ENCODE peak calls at places on chromosomes 11 and 22, in four cellular contexts. K is GM12878, A is K562, D is HepG2. S is an unnamed sample.

GRCh38 chr11:45042560-45042959 is 91.9 kb upstream of the TP53I11 start:
- DNase-seq in D (no peak), K (no peak), A (no peak), S (no peak)

GRCh38 chr22:32864596-32864995 is 63.1 kb downstream of the TIMP3 start:
- DNase-seq in D (no peak), K (no peak), A (no peak), S (no peak)

GRCh38 chr11:64566042-64566914 is 24.7 kb upstream of the SLC22A12 start:
- DNase-seq in K (no peak), A (peak), D (peak), S (peak)

GRCh38 chr11:1130276-1131032 is 27.3 kb upstream of the MUC5AC start:
- DNase-seq in A (no peak), D (no peak), K (no peak), S (no peak)

GRCh38 chr11:58576792-58577440 is 1.3 kb upstream of the LPXN start:
- DNase-seq in A (peak), D (peak), K (no peak), S (peak)

GRCh38 chr11:8604078-8604723 is 10.2 kb upstream of the STK33 start:
- DNase-seq in D (peak), A (peak), K (no peak), S (peak)

GRCh38 chr11:13534358-13534757 is 38.6 kb upstream of the PTH start:
- DNase-seq in K (no peak), A (no peak), D (no peak), S (no peak)

GRCh38 chr11:44674809-44675208 is 52.0 kb upstream of the TSPAN18 start:
- DNase-seq in D (no peak), K (no peak), A (no peak), S (no peak)

GRCh38 chr11:130828741-130829140 is 87.5 kb downstream of the SNX19 start:
- DNase-seq in D (no peak), K (no peak), A (no peak), S (no peak)

GRCh38 chr11:7640826-7641225 is 32.5 kb downstream of the CYB5R2 start:
- DNase-seq in A (no peak), K (no peak), D (no peak), S (no peak)

GRCh38 chr22:38412435-38413084 is 42.4 kb downstream of the KCNJ4 start:
- DNase-seq in K (no peak), A (peak), D (no peak), S (peak)

GRCh38 chr22:38413085-38414008 is 41.7 kb downstream of the KCNJ4 start:
- DNase-seq in D (no peak), A (no peak), K (no peak), S (no peak)

GRCh38 chr22:38414009-38414395 is 41.0 kb downstream of the KCNJ4 start:
- DNase-seq in K (no peak), A (no peak), D (no peak), S (no peak)

GRCh38 chr22:38415046-38415445 is 40.0 kb downstream of the KCNJ4 start:
- DNase-seq in A (no peak), K (no peak), D (no peak), S (no peak)

DNA sequence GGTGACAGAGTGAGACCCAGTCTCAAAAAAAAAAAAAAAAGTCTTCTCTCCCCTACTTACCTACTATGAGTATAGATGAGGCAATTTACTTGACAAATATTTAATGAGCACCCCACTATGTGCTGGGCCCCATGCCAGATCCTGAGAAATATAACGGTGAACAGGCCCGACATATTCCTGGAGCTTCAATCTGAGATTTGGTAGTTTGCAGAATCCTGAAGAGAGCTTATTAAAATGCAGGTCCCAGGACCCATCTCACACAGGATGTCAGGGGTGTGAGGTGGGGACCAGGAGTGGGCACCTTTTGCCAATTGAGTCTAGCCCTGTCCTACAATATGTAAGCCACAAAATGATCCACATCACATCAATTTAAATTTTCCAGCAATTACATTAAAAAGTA is 44.0 kb downstream of the KCNJ4 start:
- DNase-seq in D (no peak), K (no peak), A (no peak), S (no peak)
- TF ChIP-seq FOXM1 in D (no peak), K (no peak), A (no peak), S (no peak)

DNA sequence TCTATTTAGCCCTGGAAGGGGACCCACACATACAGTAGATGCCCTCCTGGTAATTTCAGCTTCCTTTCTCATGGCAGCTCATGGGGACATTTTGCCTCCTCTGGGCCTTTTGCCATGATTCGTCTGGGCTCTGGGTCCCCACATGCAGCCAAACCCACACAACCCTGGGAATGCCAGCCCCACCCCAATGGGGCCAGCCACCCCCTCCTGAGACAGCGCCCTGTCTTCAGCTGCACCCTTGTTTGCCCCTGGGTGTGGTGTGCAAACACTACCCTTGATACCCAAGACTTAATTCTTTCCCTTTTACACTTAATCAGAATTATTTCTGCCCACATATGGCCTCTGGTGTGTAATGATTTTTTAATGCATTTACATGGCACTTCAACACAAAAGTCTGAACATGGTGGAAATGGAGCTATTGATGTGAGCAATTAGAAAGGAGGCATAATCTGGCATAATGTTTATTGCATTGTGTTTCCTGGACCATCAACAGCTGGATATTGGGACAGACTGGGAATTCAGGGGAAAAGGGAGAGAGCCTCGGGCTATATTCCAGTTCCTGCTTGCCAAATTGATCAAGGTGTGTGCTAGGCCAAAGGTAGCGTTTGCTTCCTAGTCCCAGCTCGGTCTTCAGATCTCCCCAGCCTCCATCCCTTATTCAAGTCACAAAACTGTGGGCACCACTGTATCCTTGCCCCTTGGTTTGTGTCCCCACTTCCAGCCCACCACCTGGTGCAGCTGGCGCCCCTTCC is 85.0 kb upstream of the ANO1 start:
- DNase-seq in D (no peak), K (no peak), A (no peak), S (no peak)
- TF ChIP-seq FOXK2 in D (no peak), K (no peak), A (no peak), S (no peak)

GRCh38 chr22:37887610-37888378 is 18.3 kb upstream of the MICALL1 start:
- DNase-seq in K (no peak), D (no peak), A (no peak), S (no peak)
- TF ChIP-seq BHLHE40 in K (no peak), D (no peak), A (no peak), S (no peak)

GRCh38 chr22:42214625-42215415 is 55.6 kb downstream of the TCF20 start:
- DNase-seq in K (no peak), A (no peak), D (no peak), S (no peak)

GRCh38 chr22:42222140-42222539 is 48.3 kb downstream of the TCF20 start:
- DNase-seq in K (no peak), A (no peak), D (peak), S (no peak)

GRCh38 chr22:42217019-42217751 is 53.3 kb downstream of the TCF20 start:
- DNase-seq in D (no peak), A (no peak), K (peak), S (no peak)

GRCh38 chr22:42217752-42218280 is 52.6 kb downstream of the TCF20 start:
- DNase-seq in K (no peak), D (no peak), A (no peak), S (no peak)
- TF ChIP-seq FOXM1 in K (no peak), D (no peak), A (no peak), S (no peak)

GRCh38 chr11:115083129-115083823 is 404.9 kb downstream of the NXPE2 start:
- DNase-seq in A (no peak), D (no peak), K (no peak), S (peak)

GRCh38 chr11:115087791-115088190 is 409.5 kb downstream of the NXPE2 start:
- DNase-seq in A (no peak), D (no peak), K (no peak), S (no peak)

GRCh38 chr11:115084191-115084590 is 405.9 kb downstream of the NXPE2 start:
- DNase-seq in K (no peak), A (no peak), D (no peak), S (no peak)

GRCh38 chr11:115081972-115082371 is 403.6 kb downstream of the NXPE2 start:
- DNase-seq in A (no peak), K (no peak), D (no peak), S (no peak)

GRCh38 chr11:115085461-115086220 is 407.3 kb downstream of the NXPE2 start:
- DNase-seq in K (no peak), A (no peak), D (no peak), S (no peak)
- TF ChIP-seq FOXK2 in K (no peak), A (no peak), D (no peak), S (no peak)

GRCh38 chr22:21818487-21819182 is 48.8 kb downstream of the MAPK1 start:
- DNase-seq in A (peak), D (no peak), K (no peak), S (no peak)

GRCh38 chr22:21815958-21816357 is 51.5 kb downstream of the MAPK1 start:
- DNase-seq in D (no peak), K (no peak), A (no peak), S (no peak)

GRCh38 chr22:21816472-21816786 is 51.0 kb downstream of the MAPK1 start:
- DNase-seq in D (no peak), A (no peak), K (no peak), S (no peak)

GRCh38 chr22:21815357-21815756 is 52.1 kb downstream of the MAPK1 start:
- DNase-seq in A (no peak), D (no peak), K (no peak), S (no peak)

GRCh38 chr22:21816787-21817496 is 50.5 kb downstream of the MAPK1 start:
- DNase-seq in K (peak), D (no peak), A (peak), S (no peak)
- TF ChIP-seq BHLHE40 in K (peak), D (no peak), A (no peak), S (no peak)

GRCh38 chr22:19139001-19139356 is 5.5 kb downstream of the ESS2 start:
- DNase-seq in A (no peak), K (no peak), D (no peak), S (no peak)
- TF ChIP-seq FOXM1 in A (no peak), K (no peak), D (no peak), S (no peak)

DNA sequence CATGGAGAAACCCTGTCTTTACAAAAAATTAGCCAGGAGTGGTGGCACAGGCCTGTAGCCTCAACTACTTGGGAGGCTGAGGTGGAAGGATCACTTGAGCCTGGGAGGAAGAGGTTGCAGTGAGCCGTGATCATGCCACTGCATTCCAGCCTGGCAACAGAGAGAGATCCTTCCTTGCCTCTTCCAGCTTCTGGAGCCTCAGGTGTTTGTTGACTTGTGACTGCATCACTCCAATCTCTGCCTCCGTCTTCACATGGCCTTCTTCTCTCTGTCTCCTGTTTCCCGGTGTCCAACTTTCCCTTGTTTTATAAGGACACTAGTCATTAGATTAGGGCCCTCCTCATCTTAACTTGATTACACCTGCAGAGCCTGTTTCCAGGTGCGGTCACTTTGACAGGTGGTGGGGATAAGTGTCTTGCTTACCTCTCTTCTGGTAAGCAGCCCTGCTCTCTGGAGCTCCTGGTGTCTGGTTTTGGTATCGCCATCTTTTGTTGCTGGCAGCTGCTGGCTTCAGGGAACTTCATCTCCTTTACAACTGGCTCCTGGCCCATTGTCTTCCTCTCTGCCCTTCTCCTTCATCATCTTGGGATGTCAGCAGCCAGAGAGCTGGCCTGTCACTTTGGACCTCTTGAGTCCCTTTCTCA is 8.2 kb upstream of the USP2 start:
- DNase-seq in A (no peak), D (no peak), K (no peak), S (peak)
- TF ChIP-seq FOXK2 in A (no peak), D (no peak), K (no peak), S (no peak)

GRCh38 chr11:97684486-97685439 is 1295.0 kb downstream of the JRKL start:
- DNase-seq in K (no peak), A (no peak), D (no peak), S (no peak)

GRCh38 chr11:97683733-97684132 is 1293.9 kb downstream of the JRKL start:
- DNase-seq in D (peak), K (no peak), A (peak), S (peak)

GRCh38 chr11:97691061-97691460 is 1301.2 kb downstream of the JRKL start:
- DNase-seq in A (no peak), K (no peak), D (no peak), S (no peak)

DNA sequence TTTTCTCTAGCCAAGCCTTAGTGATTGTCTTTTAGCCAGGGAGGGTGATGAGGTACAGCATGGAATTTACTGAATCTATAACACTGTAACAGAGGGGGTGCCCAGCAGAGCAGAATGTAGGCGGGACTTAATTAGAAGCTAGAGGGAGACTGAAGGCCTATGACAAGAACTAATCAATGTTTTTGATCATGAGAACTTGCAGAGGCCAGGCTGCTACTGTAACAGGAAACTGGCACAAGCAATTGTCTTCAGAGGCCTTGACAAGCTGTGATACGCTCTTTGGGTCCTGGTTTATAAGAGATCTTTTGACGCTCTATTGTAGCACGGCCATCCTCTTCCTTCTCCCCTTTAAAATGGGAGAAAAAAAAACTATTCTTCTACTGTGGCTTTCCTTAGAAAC is 1297.3 kb downstream of the JRKL start:
- DNase-seq in K (no peak), A (no peak), D (no peak), S (no peak)
- TF ChIP-seq BHLHE40 in K (no peak), A (no peak), D (no peak), S (no peak)

S was measured in HEK293T.